ENCODE peak calls at places on chromosomes 5 and 9, in four cellular contexts. H is H54, G is GM12892, I is GM12891. O is an unnamed sample.

GRCh38 chr9:91296354-91296753 is 65.4 kb downstream of the AUH start:
- DNase-seq in H (no peak), G (no peak), I (no peak), O (no peak)

GRCh38 chr5:107388111-107388861 is 282.5 kb downstream of the EFNA5 start:
- DNase-seq in H (no peak), G (no peak), I (no peak), O (no peak)

GRCh38 chr9:105389789-105390188 is 58.0 kb upstream of the FSD1L start:
- DNase-seq in H (no peak), G (no peak), I (no peak), O (no peak)

GRCh38 chr5:39755986-39756385 is 331.2 kb upstream of the DAB2 start:
- DNase-seq in H (no peak), G (no peak), I (no peak), O (peak)

GRCh38 chr5:72338810-72339209 is 18.6 kb downstream of the PTCD2 start:
- DNase-seq in H (no peak), G (no peak), I (no peak), O (no peak)

GRCh38 chr5:180647941-180648500 is 1.4 kb downstream of the FLT4 start:
- DNase-seq in H (no peak), G (no peak), I (no peak), O (no peak)

GRCh38 chr5:50501510-50502209 is 60.6 kb upstream of the EMB start:
- DNase-seq in H (no peak), G (no peak), I (no peak), O (no peak)

GRCh38 chr5:180608572-180609310 is 17.4 kb upstream of the SCGB3A1 start:
- DNase-seq in H (no peak), G (no peak), I (no peak), O (no peak)

GRCh38 chr9:35487066-35487465 is 2.8 kb upstream of the RUSC2 start:
- DNase-seq in H (no peak), G (no peak), I (no peak), O (no peak)

GRCh38 chr9:128494108-128494742 is 10.3 kb upstream of the GLE1 start:
- DNase-seq in H (no peak), G (no peak), I (no peak), O (peak)

GRCh38 chr5:142874537-142874936 is 104.4 kb downstream of the ARHGAP26 start:
- DNase-seq in H (peak), G (no peak), I (no peak), O (no peak)

GRCh38 chr5:139926797-139927503 is 116.1 kb downstream of the NRG2 start:
- DNase-seq in H (no peak), G (no peak), I (no peak), O (no peak)

GRCh38 chr9:110249639-110250038 is 6.7 kb downstream of the TXN start:
- DNase-seq in H (no peak), G (no peak), I (no peak), O (no peak)

GRCh38 chr9:138025908-138026307 is 148.3 kb downstream of the CACNA1B start:
- DNase-seq in H (no peak), G (no peak), I (no peak), O (no peak)

GRCh38 chr9:96031962-96032534 is 156.6 kb downstream of the ERCC6L2 start:
- DNase-seq in H (no peak), G (no peak), I (no peak), O (no peak)

GRCh38 chr5:14870347-14871083 is 1.1 kb downstream of the ANKH start:
- DNase-seq in H (no peak), G (no peak), I (no peak), O (peak)

GRCh38 chr9:121698627-121699270 is 47.3 kb downstream of the DAB2IP start:
- DNase-seq in H (peak), G (no peak), I (peak), O (no peak)

GRCh38 chr5:179304871-179305270 is 40.4 kb downstream of the ADAMTS2 start:
- DNase-seq in H (no peak), G (no peak), I (no peak), O (no peak)

GRCh38 chr5:138408023-138408422 is 30.8 kb upstream of the REEP2 start:
- DNase-seq in H (no peak), G (no peak), I (peak), O (no peak)

GRCh38 chr5:107431998-107432397 is 238.7 kb downstream of the EFNA5 start:
- DNase-seq in H (peak), G (no peak), I (no peak), O (no peak)

GRCh38 chr9:137163101-137163661 is 6.7 kb downstream of the LRRC26 start:
- DNase-seq in H (no peak), G (no peak), I (no peak), O (no peak)

GRCh38 chr9:133121200-133122166 is at the start of gene RALGDS:
- DNase-seq in H (peak), G (peak), I (peak), O (peak)

GRCh38 chr5:36880761-36881160 is 4.2 kb downstream of the NIPBL start:
- DNase-seq in H (no peak), G (no peak), I (no peak), O (peak)

GRCh38 chr9:73200694-73201432 is 49.2 kb downstream of the ANXA1 start:
- DNase-seq in H (no peak), G (no peak), I (no peak), O (peak)

GRCh38 chr9:104923740-104924139 is 4.2 kb downstream of the ABCA1 start:
- DNase-seq in H (no peak), G (no peak), I (no peak), O (no peak)

GRCh38 chr5:14273207-14273767 is 130.1 kb downstream of the TRIO start:
- DNase-seq in H (no peak), G (no peak), I (no peak), O (no peak)

GRCh38 chr9:119938871-119939270 is 569.6 kb upstream of the BRINP1 start:
- DNase-seq in H (no peak), G (no peak), I (no peak), O (no peak)

GRCh38 chr5:116455061-116455460 is 119.6 kb downstream of the SEMA6A start:
- DNase-seq in H (no peak), G (no peak), I (no peak), O (no peak)

GRCh38 chr9:100346836-100347235 is 5.9 kb downstream of the TEX10 start:
- DNase-seq in H (no peak), G (no peak), I (no peak), O (no peak)
- TF ChIP-seq POLR2A in H (no peak), G (no peak), I (no peak), O (no peak)

GRCh38 chr5:172984244-172984953 is 828 bp downstream of the ATP6V0E1 start:
- DNase-seq in H (peak), G (peak), I (peak), O (peak)
- TF ChIP-seq POLR2A in H (no peak), G (no peak), I (peak), O (peak)

GRCh38 chr5:149345892-149346222 is 558 bp downstream of the GRPEL2 start:
- DNase-seq in H (no peak), G (no peak), I (no peak), O (peak)
- TF ChIP-seq POLR2A in H (no peak), G (no peak), I (no peak), O (no peak)

GRCh38 chr9:89036862-89037261 is 45.6 kb downstream of the S1PR3 start:
- DNase-seq in H (no peak), G (no peak), I (no peak), O (no peak)
- TF ChIP-seq POLR2A in H (no peak), G (no peak), I (no peak), O (no peak)

GRCh38 chr5:55712023-55712859 is at the start of gene SLC38A9:
- DNase-seq in H (peak), G (peak), I (peak), O (peak)
- TF ChIP-seq POLR2A in H (peak), G (peak), I (peak), O (peak)

GRCh38 chr9:98121096-98121495 is 2.1 kb upstream of the TRIM14 start:
- DNase-seq in H (no peak), G (no peak), I (no peak), O (no peak)

GRCh38 chr9:98124637-98125426 is 5.8 kb upstream of the TRIM14 start:
- DNase-seq in H (no peak), G (no peak), I (no peak), O (no peak)

GRCh38 chr9:98120476-98120875 is 1.5 kb upstream of the TRIM14 start:
- DNase-seq in H (no peak), G (no peak), I (no peak), O (no peak)

GRCh38 chr9:98117984-98118639 is 910 bp downstream of the TRIM14 start:
- DNase-seq in H (peak), G (no peak), I (no peak), O (peak)

DNA sequence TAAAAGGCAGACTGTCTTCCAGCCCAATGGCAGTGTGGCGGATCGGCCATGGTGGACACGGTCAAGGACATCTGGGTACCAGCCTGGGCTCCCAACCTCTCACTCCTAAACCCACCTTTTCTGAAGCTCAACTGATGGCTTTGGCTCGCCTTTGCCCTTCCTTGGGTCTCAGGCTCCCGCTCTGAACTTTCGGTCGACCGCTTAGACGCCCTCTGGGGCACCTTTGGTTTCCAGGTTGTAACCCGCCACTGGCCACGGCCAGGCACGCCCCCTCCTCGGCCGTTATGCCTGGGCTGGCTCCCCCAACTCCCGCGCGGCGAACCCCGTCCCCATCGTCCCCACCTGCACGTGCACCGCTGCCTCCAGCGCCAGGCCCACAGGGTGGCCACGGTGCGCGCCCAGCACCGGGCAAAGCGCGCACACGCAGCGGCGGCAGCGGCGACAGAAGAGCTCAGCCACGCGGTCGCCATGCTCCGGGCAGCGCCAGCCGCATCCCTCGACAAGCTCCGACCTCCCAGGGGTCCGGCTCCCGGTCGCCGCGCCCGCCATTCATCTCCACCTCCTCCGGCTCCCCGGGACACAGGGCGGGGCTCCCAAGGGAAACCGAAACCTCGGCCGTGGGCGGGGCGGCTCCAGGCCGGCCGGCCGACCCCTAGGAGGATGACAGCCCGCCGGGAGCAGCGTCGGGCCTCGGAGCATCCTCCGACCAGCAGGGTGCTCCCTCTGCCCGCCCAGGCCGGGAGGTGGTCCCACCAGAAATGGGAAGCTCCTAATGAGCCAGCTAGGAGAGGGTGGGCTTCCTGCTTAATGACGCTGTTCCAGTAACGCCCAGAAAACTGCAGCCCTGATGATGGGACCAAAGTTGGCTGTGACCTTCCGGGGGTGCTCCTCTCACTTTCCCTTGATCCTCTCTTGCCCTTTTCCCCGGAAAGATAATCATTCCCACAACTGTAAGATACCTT is at the start of gene TRIM14:
- DNase-seq in H (peak), G (peak), I (peak), O (peak)
- TF ChIP-seq POLR2A in H (peak), G (peak), I (peak), O (peak)

DNA sequence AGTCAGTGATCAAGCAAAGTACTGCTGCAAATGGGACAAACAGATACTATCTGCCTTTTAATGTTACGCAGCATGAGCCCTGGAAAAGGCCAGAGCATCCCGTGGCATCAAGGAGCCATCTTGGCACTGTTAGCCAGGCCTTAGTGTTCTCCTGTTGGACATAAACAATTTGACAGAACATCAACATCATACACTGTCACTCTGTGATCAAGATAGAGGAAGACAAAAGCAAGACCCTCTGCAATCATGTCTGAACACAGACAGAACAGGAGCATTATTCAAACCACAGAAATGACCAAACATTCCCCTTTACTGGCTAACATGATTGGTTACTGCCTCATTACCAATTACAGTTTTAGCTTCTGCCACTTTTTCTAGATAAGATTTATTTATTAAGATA is 21.2 kb upstream of the ROPN1L start:
- DNase-seq in H (no peak), G (no peak), I (no peak), O (no peak)
- TF ChIP-seq POLR2A in H (no peak), G (no peak), I (no peak), O (no peak)

GRCh38 chr9:115941561-115942315 is 211.9 kb upstream of the PAPPA start:
- DNase-seq in H (no peak), G (no peak), I (no peak), O (no peak)

GRCh38 chr9:115945009-115945431 is 208.6 kb upstream of the PAPPA start:
- DNase-seq in H (no peak), G (no peak), I (no peak), O (no peak)

GRCh38 chr9:115943591-115944165 is 209.9 kb upstream of the PAPPA start:
- DNase-seq in H (no peak), G (no peak), I (no peak), O (no peak)

GRCh38 chr9:115946530-115946929 is 207.1 kb upstream of the PAPPA start:
- DNase-seq in H (no peak), G (no peak), I (no peak), O (no peak)

DNA sequence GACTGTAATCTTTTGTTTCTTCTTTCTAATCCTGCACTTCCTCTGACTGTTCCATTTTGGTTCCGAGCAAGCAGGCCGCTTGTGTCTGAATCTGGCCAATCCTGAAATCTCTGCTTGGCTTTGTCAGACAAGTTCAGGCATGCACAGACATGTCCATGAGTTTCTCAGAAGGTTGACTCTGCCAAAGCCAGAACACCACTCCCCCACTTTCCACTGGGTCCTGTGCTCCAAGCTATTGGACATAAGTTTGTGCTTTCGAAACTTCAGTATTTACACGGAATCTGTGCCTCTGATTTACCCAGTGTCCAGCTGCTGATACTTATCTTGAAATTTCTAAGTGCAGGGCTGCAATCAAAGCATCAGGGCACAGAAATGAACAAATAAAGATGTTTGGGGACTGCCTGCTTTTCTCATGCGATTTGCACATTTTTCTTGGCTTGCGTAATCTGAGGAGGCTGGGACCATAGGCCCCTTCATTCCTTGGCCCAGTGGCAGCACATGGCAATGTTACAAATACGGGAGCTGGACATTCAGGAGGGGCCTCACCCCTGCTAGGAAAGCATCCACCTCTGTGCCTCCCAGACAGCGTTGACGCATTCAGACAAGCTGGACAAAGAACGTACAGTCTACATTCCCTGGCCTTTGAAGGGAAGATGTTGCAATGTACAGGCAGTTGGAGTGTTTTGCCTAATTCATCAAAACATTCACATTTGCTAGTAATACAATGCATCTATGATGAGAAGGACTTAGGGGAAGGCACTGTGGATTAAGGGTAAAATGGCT is 209.2 kb upstream of the PAPPA start:
- DNase-seq in H (no peak), G (no peak), I (no peak), O (no peak)
- TF ChIP-seq POLR2A in H (no peak), G (no peak), I (no peak), O (no peak)

O was measured in erythroblast.